ENCODE peak calls at places on chromosomes 11 and 22, in four cellular contexts. G is ovary, F is OCI-LY7, X is tibial nerve. T is an unnamed sample.

GRCh38 chr11:124670732-124671131 is 2.8 kb downstream of the SIAE start:
- DNase-seq in G (no peak), F (peak), X (no peak), T (no peak)

GRCh38 chr22:47570851-47571250 is 808.4 kb downstream of the TBC1D22A start:
- DNase-seq in F (no peak), X (no peak), G (no peak), T (no peak)

GRCh38 chr22:32444068-32444467 is 20.2 kb downstream of the BPIFC start:
- DNase-seq in F (peak), G (no peak), X (no peak), T (no peak)

GRCh38 chr22:19871845-19872778 is 17.4 kb upstream of the GNB1L start:
- DNase-seq in X (no peak), F (no peak), G (peak), T (no peak)

GRCh38 chr11:120236169-120237107 is 3.5 kb upstream of the POU2F3 start:
- DNase-seq in X (no peak), G (no peak), F (no peak), T (no peak)

GRCh38 chr11:71451596-71452353 is 1.2 kb upstream of the NADSYN1 start:
- DNase-seq in G (no peak), F (peak), X (no peak), T (no peak)

GRCh38 chr22:43969021-43969878 is 14.0 kb downstream of the SAMM50 start:
- DNase-seq in X (no peak), G (no peak), F (no peak), T (no peak)

GRCh38 chr22:47107431-47107830 is 345.0 kb downstream of the TBC1D22A start:
- DNase-seq in X (no peak), G (no peak), F (no peak), T (no peak)

GRCh38 chr22:41538583-41538982 is 5.7 kb downstream of the POLR3H start:
- DNase-seq in G (no peak), F (no peak), X (no peak), T (no peak)

GRCh38 chr11:125621995-125622394 is 3.0 kb upstream of the CHEK1 start:
- DNase-seq in F (no peak), G (no peak), X (no peak), T (no peak)

GRCh38 chr22:21590809-21591641 is 23.5 kb downstream of the UBE2L3 start:
- DNase-seq in X (no peak), F (peak), G (no peak), T (no peak)

GRCh38 chr11:18615628-18616392 is 16.2 kb downstream of the MISFA start:
- DNase-seq in F (no peak), X (no peak), G (no peak), T (no peak)

GRCh38 chr22:21087119-21087518 is 41.4 kb downstream of the LRRC74B start:
- DNase-seq in G (no peak), X (no peak), F (no peak), T (no peak)

GRCh38 chr11:72824020-72824419 is 9.8 kb downstream of the ATG16L2 start:
- DNase-seq in F (no peak), X (no peak), G (no peak), T (no peak)

GRCh38 chr11:86014221-86014620 is 54.7 kb downstream of the PICALM start:
- DNase-seq in G (no peak), F (no peak), X (no peak), T (no peak)

GRCh38 chr22:37167176-37167980 is 17.7 kb upstream of the IL2RB start:
- DNase-seq in G (peak), F (no peak), X (no peak), T (no peak)

GRCh38 chr11:69868003-69868865 is 49.0 kb upstream of the FGF3 start:
- DNase-seq in X (no peak), F (no peak), G (no peak), T (no peak)

GRCh38 chr11:126817523-126818450 is 182.8 kb downstream of the KIRREL3 start:
- DNase-seq in F (no peak), G (no peak), X (no peak), T (no peak)

GRCh38 chr11:1761857-1762536 is 1.7 kb downstream of the CTSD start:
- DNase-seq in X (no peak), F (no peak), G (no peak), T (no peak)

GRCh38 chr22:40403141-40403540 is 32.7 kb downstream of the SGSM3 start:
- DNase-seq in X (no peak), F (no peak), G (no peak), T (no peak)

GRCh38 chr11:61369372-61370348 is 7.5 kb downstream of the TMEM138 start:
- DNase-seq in X (peak), G (peak), F (no peak), T (peak)

GRCh38 chr22:37173709-37174108 is 14.3 kb downstream of the C1QTNF6 start:
- DNase-seq in F (no peak), G (peak), X (peak), T (peak)

GRCh38 chr22:27467039-27467438 is 334.5 kb downstream of the MN1 start:
- DNase-seq in F (no peak), G (no peak), X (no peak), T (no peak)

GRCh38 chr11:48095779-48096470 is 115.6 kb downstream of the PTPRJ start:
- DNase-seq in G (peak), F (no peak), X (no peak), T (no peak)

GRCh38 chr22:24104307-24105017 is 76.8 kb upstream of the SUSD2 start:
- DNase-seq in F (no peak), G (no peak), X (no peak), T (no peak)

GRCh38 chr11:44010789-44011251 is 37.0 kb upstream of the ACCSL start:
- DNase-seq in G (peak), X (no peak), F (no peak), T (no peak)

GRCh38 chr11:68840661-68841653 is 759 bp downstream of the CPT1A start:
- DNase-seq in X (no peak), G (peak), F (peak), T (peak)

GRCh38 chr22:29040385-29041275 is 21.0 kb downstream of the C22orf31 start:
- DNase-seq in G (peak), F (peak), X (peak), T (peak)

GRCh38 chr11:16606784-16607674 is 131.4 kb upstream of the C11orf58 start:
- DNase-seq in G (peak), X (no peak), F (no peak), T (no peak)

GRCh38 chr11:102171101-102171500 is 60.9 kb downstream of the YAP1 start:
- DNase-seq in X (no peak), F (no peak), G (no peak), T (no peak)

GRCh38 chr22:32918741-32919140 is 117.2 kb downstream of the TIMP3 start:
- DNase-seq in F (no peak), X (no peak), G (no peak), T (no peak)

GRCh38 chr22:26847816-26848215 is 190.4 kb downstream of the MIAT start:
- DNase-seq in F (no peak), G (no peak), X (no peak), T (no peak)

GRCh38 chr11:120023551-120023950 is 114.4 kb downstream of the TRIM29 start:
- DNase-seq in F (no peak), X (no peak), G (no peak), T (no peak)

GRCh38 chr11:57421066-57421465 is 5.9 kb downstream of the SLC43A3 start:
- DNase-seq in X (no peak), G (no peak), F (no peak), T (no peak)

GRCh38 chr11:122491486-122491885 is 164.0 kb upstream of the UBASH3B start:
- DNase-seq in X (peak), G (no peak), F (no peak), T (no peak)
- H3K4me3 ChIP-seq in X (no peak), G (no peak), F (no peak), T (no peak)

DNA sequence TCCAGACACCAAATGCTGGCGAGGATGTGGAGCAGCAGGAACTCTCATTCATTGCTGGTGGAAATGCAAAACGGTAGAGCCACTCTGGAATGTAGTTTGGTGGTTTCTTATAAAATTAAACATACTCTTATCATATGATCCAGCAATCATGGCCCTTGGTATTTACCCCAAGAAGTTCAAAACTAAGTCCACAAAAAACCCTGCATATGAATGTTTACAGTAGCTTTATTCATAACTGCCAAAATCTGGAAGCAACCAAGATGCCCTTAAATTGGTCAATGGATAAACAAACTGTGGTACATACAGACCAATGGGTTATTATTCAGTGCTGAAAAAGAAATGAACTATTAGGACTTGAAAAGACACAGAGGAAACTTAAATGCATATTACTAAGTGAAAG is 87.8 kb downstream of the APOL5 start:
- DNase-seq in G (no peak), X (no peak), F (no peak), T (no peak)
- H3K4me3 ChIP-seq in G (no peak), X (no peak), F (no peak), T (no peak)

DNA sequence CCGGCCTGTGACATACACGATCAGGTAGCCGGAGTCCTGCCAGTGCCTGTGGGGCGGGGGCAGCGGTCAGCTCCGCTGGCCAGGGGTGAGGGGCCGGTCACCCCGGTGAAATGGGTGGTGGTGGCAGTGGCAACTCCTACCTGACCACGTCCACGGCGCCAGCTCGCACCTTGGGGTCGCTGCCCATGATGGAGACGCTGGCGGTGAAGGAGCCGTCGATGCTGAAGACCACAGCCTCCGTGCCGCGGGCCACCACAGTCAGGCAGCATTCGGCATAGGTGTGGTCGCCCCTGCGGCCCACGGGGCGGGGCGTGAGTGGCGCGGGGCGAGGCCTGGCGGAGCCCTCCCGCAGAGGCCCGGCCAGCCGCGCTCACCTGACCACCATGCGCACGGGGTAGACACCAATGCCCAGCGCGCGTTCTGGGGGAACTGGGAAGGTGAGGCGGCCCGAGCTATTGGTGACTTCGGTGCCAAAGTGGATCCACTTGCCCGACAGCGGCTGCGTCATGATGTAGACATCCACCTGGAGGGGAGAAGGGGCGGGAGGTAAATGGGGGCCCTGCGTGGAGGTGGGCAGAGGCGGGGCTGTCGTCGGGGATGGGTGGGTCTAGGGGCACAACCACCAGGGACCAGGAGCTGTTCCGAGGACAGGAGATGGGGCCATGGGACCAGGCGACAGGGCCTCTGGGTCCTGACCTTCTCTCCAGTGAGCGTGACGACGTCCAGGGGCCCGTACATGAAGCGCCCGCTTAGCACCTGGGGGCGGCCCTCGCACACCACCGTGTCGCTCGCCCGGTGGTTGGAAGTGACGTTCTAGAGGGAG is 10.9 kb downstream of the AIP start:
- DNase-seq in G (no peak), X (no peak), F (no peak), T (no peak)
- H3K4me3 ChIP-seq in G (no peak), X (no peak), F (no peak), T (no peak)

DNA sequence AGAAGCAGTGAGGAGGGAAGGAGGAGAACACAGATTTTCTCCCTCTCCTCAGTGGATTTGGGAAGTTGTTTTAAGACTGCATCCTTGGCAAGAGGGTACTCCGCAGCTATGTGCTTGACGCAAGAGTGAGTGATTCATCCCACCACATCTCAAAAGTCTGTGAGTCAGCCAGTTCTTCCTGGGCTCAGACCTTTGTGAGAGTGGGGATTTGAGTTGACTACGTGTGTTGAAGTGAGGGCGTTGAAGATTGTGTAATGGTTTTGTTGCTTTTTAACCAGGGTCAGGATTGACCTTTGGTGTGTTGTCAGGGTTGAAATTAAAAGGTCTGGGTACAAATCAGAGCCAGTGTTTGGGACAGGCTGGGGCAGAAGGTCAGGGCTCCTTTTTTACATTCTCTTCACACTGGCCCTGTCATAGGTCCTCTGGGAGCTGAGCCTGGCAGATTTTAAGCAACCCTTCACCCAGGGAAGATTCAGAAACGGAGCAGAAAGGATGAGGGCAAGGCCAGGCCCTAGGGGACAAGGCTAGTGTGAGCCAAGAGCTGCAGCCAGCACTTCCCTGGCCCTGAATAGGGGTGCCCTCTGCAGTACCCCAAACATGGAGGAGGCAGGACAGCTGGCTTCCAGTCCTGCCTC is 4.2 kb upstream of the C11orf86 start:
- DNase-seq in G (no peak), F (no peak), X (peak), T (peak)
- H3K4me3 ChIP-seq in G (no peak), F (no peak), X (no peak), T (no peak)

GRCh38 chr11:46386005-46386331 is 4.5 kb downstream of the MDK start:
- DNase-seq in X (no peak), G (no peak), F (no peak), T (no peak)
- H3K4me3 ChIP-seq in X (no peak), G (no peak), F (no peak), T (no peak)

T was measured in MG63.